ENCODE peak calls at places on chromosomes 12 and 14, in five cellular contexts. G, D, Y, J and L are unnamed samples.

GRCh38 chr12:1056390-1056789 is 65.4 kb downstream of the ERC1 start:
- DNase-seq in G (no peak), D (no peak), Y (no peak), J (no peak), L (no peak)

GRCh38 chr12:79983969-79984629 is 49.2 kb upstream of the PPP1R12A start:
- DNase-seq in G (peak), D (no peak), Y (no peak), J (no peak), L (peak)

GRCh38 chr12:100391856-100392255 is 35.0 kb downstream of the SLC17A8 start:
- DNase-seq in G (no peak), D (no peak), Y (no peak), J (no peak), L (peak)

GRCh38 chr14:106872619-106873446 is 1346.5 kb downstream of the TMEM121 start:
- DNase-seq in G (peak), D (peak), Y (peak), J (peak), L (peak)

GRCh38 chr12:52633383-52633782 is 15.0 kb upstream of the KRT73 start:
- DNase-seq in G (no peak), D (no peak), Y (no peak), J (no peak), L (no peak)

GRCh38 chr12:82527165-82527780 is 159.4 kb upstream of the TMTC2 start:
- DNase-seq in G (peak), D (no peak), Y (peak), J (peak), L (peak)

GRCh38 chr14:60085085-60085484 is 6.6 kb upstream of the PCNX4 start:
- DNase-seq in G (peak), D (no peak), Y (no peak), J (no peak), L (no peak)

GRCh38 chr14:76091036-76091435 is 60.7 kb upstream of the GPATCH2L start:
- DNase-seq in G (no peak), D (peak), Y (no peak), J (peak), L (peak)

GRCh38 chr14:50978521-50978871 is 34.2 kb upstream of the PYGL start:
- DNase-seq in G (no peak), D (no peak), Y (no peak), J (no peak), L (no peak)

GRCh38 chr14:104803916-104804371 is 3.0 kb downstream of the ZBTB42 start:
- DNase-seq in G (no peak), D (no peak), Y (no peak), J (no peak), L (peak)